ENCODE peak calls at places on chromosome X, in seven cellular contexts. H, R, M, W, L, P and K are unnamed samples.

GRCh38 chrX:151996329-151996728 is 21.9 kb upstream of the GABRE start:
- DNase-seq in H (no peak), R (no peak), M (no peak), W (no peak), L (no peak), P (no peak), K (no peak)

GRCh38 chrX:18098704-18099103 is 122.0 kb downstream of the BEND2 start:
- DNase-seq in H (no peak), R (no peak), M (no peak), W (no peak), L (no peak), P (no peak), K (no peak)

GRCh38 chrX:139058831-139059495 is 347.4 kb upstream of the FGF13 start:
- DNase-seq in H (peak), R (no peak), M (no peak), W (peak), L (no peak), P (peak), K (no peak)

GRCh38 chrX:131225078-131225477 is 64.0 kb downstream of the IGSF1 start:
- DNase-seq in H (no peak), R (no peak), M (no peak), W (no peak), L (no peak), P (no peak), K (no peak)

GRCh38 chrX:102651242-102651967 is at the start of gene GPRASP1:
- DNase-seq in H (peak), R (peak), M (peak), W (peak), L (peak), P (no peak), K (peak)

GRCh38 chrX:3026074-3026588 is 15.1 kb upstream of the ARSF start:
- DNase-seq in H (no peak), R (no peak), M (no peak), W (no peak), L (no peak), P (no peak), K (no peak)

GRCh38 chrX:152897216-152898144 is at the start of gene ZNF185:
- DNase-seq in H (no peak), R (no peak), M (peak), W (no peak), L (no peak), P (no peak), K (no peak)

GRCh38 chrX:149628280-149628679 is 3.3 kb downstream of the TMEM185A start:
- DNase-seq in H (no peak), R (no peak), M (no peak), W (no peak), L (no peak), P (no peak), K (no peak)

GRCh38 chrX:28223991-28224390 is 242.7 kb upstream of the DCAF8L1 start:
- DNase-seq in H (no peak), R (no peak), M (no peak), W (no peak), L (no peak), P (no peak), K (no peak)

GRCh38 chrX:15315509-15315908 is at the start of gene ASB11:
- DNase-seq in H (no peak), R (no peak), M (no peak), W (no peak), L (no peak), P (no peak), K (no peak)

GRCh38 chrX:15319075-15319474 is 3.6 kb upstream of the ASB11 start:
- DNase-seq in H (no peak), R (no peak), M (no peak), W (no peak), L (no peak), P (no peak), K (no peak)

GRCh38 chrX:15322472-15322871 is 7.0 kb upstream of the ASB11 start:
- DNase-seq in H (no peak), R (no peak), M (no peak), W (no peak), L (no peak), P (no peak), K (no peak)

GRCh38 chrX:15320297-15320696 is 4.9 kb upstream of the ASB11 start:
- DNase-seq in H (no peak), R (no peak), M (no peak), W (no peak), L (no peak), P (no peak), K (no peak)

GRCh38 chrX:15321447-15321846 is 6.0 kb upstream of the ASB11 start:
- DNase-seq in H (no peak), R (no peak), M (no peak), W (no peak), L (no peak), P (no peak), K (no peak)
- H3K4me3 ChIP-seq in H (no peak), R (no peak), M (no peak), W (no peak), L (no peak), P (no peak), K (no peak)

DNA sequence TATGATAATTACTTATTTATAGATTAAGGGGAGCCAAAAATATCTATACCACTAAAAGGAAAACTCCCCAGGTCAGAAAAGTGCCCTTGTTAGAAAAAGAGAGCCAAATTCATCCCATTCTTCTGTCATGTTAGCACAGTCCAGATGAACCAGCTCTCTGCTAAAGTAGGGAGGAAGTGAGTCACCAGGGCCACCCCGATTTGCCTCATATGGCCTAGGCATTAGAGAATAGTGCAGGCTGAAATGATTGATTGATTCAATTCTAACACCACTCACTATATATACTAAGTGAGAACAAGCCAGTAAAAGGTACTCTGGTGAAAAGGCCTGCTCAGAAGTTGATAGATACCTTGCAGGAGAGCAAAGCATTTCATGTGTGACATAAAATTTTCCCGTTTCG is 94.5 kb downstream of the SRPX start:
- DNase-seq in H (peak), R (no peak), M (no peak), W (no peak), L (no peak), P (no peak), K (no peak)
- H3K4me3 ChIP-seq in H (no peak), R (no peak), M (no peak), W (no peak), L (no peak), P (no peak), K (no peak)

DNA sequence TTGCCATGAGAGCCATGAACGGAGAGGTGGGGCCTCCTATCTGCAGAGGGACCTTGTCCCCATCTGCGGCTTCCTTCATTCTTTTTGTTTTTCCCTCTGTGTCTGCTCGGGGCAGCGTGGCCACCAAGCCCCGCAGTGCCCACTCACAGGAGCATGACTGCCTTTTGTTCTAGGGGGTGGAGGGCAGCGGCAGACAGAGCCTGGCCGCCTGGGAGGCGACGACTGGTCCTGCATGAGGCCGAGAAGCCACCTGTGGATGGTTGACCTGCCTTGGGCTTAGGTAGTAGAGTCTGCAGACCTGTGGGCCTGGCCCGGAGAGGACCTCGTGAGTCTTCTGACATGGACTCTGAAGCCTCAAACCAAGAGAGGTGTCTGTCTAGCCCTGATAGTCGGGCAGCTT is 1.4 kb downstream of the RBM3 start:
- DNase-seq in H (no peak), R (no peak), M (no peak), W (no peak), L (no peak), P (no peak), K (no peak)
- H3K4me3 ChIP-seq in H (peak), R (peak), M (peak), W (peak), L (peak), P (peak), K (no peak)

GRCh38 chrX:81305240-81305639 is 103.3 kb downstream of the SH3BGRL start:
- DNase-seq in H (no peak), R (no peak), M (no peak), W (no peak), L (no peak), P (no peak), K (no peak)

GRCh38 chrX:81304545-81304944 is 102.6 kb downstream of the SH3BGRL start:
- DNase-seq in H (no peak), R (no peak), M (no peak), W (no peak), L (no peak), P (no peak), K (no peak)

GRCh38 chrX:81301877-81302276 is 100.0 kb downstream of the SH3BGRL start:
- DNase-seq in H (no peak), R (no peak), M (no peak), W (peak), L (no peak), P (no peak), K (no peak)
- H3K4me3 ChIP-seq in H (no peak), R (no peak), M (no peak), W (no peak), L (no peak), P (no peak), K (no peak)